ENCODE peak calls at places on chromosomes 16 and 17, in four cellular contexts. V is A673, F is upper lobe of right lung, P is tibial artery. O is an unnamed sample.
A peak's percentile ranks its signal among the peaks of the same experiment; 100 is the strongest.

GRCh38 chr16:6209355-6209930 is 1111.8 kb upstream of the EEF2KMT start:
- DNase-seq in V (no peak), F (no peak), P (no peak), O (no peak)

GRCh38 chr17:30597776-30598288 is 120.6 kb downstream of the GOSR1 start:
- DNase-seq in V (no peak), F (no peak), P (no peak), O (no peak)

GRCh38 chr16:79165541-79165940 is 435.0 kb downstream of the MAF start:
- DNase-seq in V (no peak), F (no peak), P (no peak), O (no peak)

GRCh38 chr17:30520436-30520835 is 43.2 kb downstream of the GOSR1 start:
- DNase-seq in V (peak; percentile 24), F (no peak), P (no peak), O (no peak)

GRCh38 chr17:56770427-56770826 is 63.3 kb downstream of the C17orf67 start:
- DNase-seq in V (no peak), F (no peak), P (no peak), O (no peak)

GRCh38 chr16:47924950-47925349 is 230.8 kb downstream of the ABCC12 start:
- DNase-seq in V (no peak), F (no peak), P (no peak), O (no peak)

GRCh38 chr17:81025756-81026155 is 9.2 kb upstream of the BAIAP2 start:
- DNase-seq in V (no peak), F (peak; percentile 66), P (no peak), O (peak; percentile 54)

GRCh38 chr17:44279586-44280344 is 11.8 kb upstream of the SLC4A1 start:
- DNase-seq in V (no peak), F (peak; percentile 87), P (peak; percentile 81), O (peak; percentile 84)

GRCh38 chr17:42618442-42619150 is 9.1 kb downstream of the TUBG1 start:
- DNase-seq in V (peak; percentile 2), F (no peak), P (peak; percentile 66), O (peak; percentile 86)

GRCh38 chr17:81349397-81350319 is 45.6 kb upstream of the BAHCC1 start:
- DNase-seq in V (no peak), F (no peak), P (no peak), O (no peak)

GRCh38 chr16:83095926-83096692 is 469.3 kb downstream of the CDH13 start:
- DNase-seq in V (no peak), F (no peak), P (no peak), O (no peak)

GRCh38 chr17:44004761-44005526 is 522 bp downstream of the NAGS start:
- DNase-seq in V (no peak), F (peak; percentile 78), P (no peak), O (peak; percentile 79)

GRCh38 chr16:1295465-1295864 is 14.0 kb upstream of the UBE2I start:
- DNase-seq in V (no peak), F (no peak), P (no peak), O (peak; percentile 39)

GRCh38 chr17:67546578-67547527 is 169.8 kb downstream of the PITPNC1 start:
- DNase-seq in V (no peak), F (peak; percentile 71), P (no peak), O (peak; percentile 38)

GRCh38 chr17:45288825-45289224 is 26.9 kb upstream of the SPATA32 start:
- DNase-seq in V (no peak), F (no peak), P (no peak), O (no peak)

GRCh38 chr17:8679136-8679535 is 48.6 kb upstream of the MYH10 start:
- DNase-seq in V (no peak), F (no peak), P (no peak), O (no peak)

GRCh38 chr16:11273721-11274324 is 394 bp upstream of the PRM3 start:
- DNase-seq in V (no peak), F (no peak), P (no peak), O (peak; percentile 54)

GRCh38 chr17:14214271-14214670 is 22.4 kb downstream of the CDRT15 start:
- DNase-seq in V (no peak), F (no peak), P (no peak), O (no peak)

GRCh38 chr16:52591441-52592215 is 44.7 kb upstream of the TOX3 start:
- DNase-seq in V (peak; percentile 2), F (no peak), P (no peak), O (no peak)

GRCh38 chr16:80803341-80804060 is 897 bp downstream of the CDYL2 start:
- DNase-seq in V (peak; percentile 22), F (peak; percentile 78), P (no peak), O (peak; percentile 81)

GRCh38 chr16:47057631-47057996 is 84.1 kb upstream of the DNAJA2 start:
- DNase-seq in V (no peak), F (peak; percentile 17), P (peak; percentile 51), O (no peak)

GRCh38 chr17:61404702-61405046 is 5.0 kb downstream of the TBX2 start:
- DNase-seq in V (no peak), F (peak; percentile 59), P (no peak), O (peak; percentile 81)

GRCh38 chr16:2480948-2481347 is 6.0 kb downstream of the TBC1D24 start:
- DNase-seq in V (no peak), F (peak; percentile 87), P (no peak), O (no peak)

GRCh38 chr17:30117548-30118155 is 1.0 kb downstream of the NSRP1 start:
- DNase-seq in V (peak; percentile 45), F (no peak), P (no peak), O (no peak)

GRCh38 chr16:67917140-67917851 is 14.4 kb downstream of the CTRL start:
- DNase-seq in V (no peak), F (no peak), P (no peak), O (no peak)

GRCh38 chr16:84993926-84994325 is 17.4 kb downstream of the ZDHHC7 start:
- DNase-seq in V (no peak), F (no peak), P (no peak), O (peak; percentile 6)

GRCh38 chr16:19411298-19411697 is 6.4 kb upstream of the TMC5 start:
- DNase-seq in V (no peak), F (no peak), P (no peak), O (no peak)

GRCh38 chr17:54426287-54426886 is 474.3 kb upstream of the TOM1L1 start:
- DNase-seq in V (peak; percentile 69), F (no peak), P (no peak), O (peak; percentile 25)

GRCh38 chr17:39636587-39636926 is 387 bp upstream of the STARD3 start:
- DNase-seq in V (no peak), F (no peak), P (no peak), O (no peak)

GRCh38 chr16:3145151-3145550 is 10.3 kb downstream of the ZNF213 start:
- DNase-seq in V (no peak), F (no peak), P (no peak), O (no peak)

DNA sequence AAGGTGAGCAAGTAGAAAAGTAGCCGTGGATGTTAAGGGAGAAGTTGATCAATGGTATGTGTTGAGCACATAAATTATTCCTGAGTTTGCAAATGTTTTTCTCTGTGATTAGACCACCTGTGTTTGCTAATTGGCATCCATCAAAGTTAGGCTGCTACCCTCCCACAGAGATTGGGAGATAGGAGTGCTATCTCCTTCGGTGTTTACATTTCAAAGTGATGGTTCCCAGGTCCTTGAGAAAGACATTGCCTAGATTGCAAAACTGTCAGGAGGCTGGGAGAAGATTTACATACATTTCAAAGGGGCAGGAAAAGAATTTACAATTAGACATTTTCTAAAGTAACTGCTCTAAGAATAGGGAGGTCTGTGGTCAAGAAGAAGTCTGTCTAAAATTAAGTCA is 54.3 kb upstream of the CNTNAP4 start:
- DNase-seq in V (no peak), F (no peak), P (no peak), O (no peak)
- H3K27me3 ChIP-seq in V (no peaks in the 10 kb centered on the region), F (no peaks in the 10 kb centered on the region), P (no peaks in the 10 kb centered on the region), O (peaks cover 39% of the 10 kb centered on the region)

DNA sequence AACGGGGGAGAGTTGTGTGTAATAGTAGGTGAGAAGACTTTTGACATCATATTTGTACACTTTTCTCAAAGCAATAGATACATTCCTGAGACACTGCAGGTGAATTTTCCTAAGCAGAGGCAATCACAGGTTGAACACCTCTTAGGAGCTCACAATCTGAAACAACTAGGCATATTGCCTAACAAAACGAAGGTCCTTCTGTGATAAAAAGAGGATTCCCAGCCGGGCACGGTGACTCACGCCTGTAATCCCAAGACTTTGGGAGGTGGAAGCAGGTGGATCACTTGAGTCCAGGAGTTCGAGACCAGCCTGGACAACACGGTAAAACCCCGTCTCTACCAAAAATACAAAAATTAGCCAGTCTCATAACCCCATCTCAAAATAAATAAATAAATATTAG is 17.4 kb downstream of the NXN start:
- DNase-seq in V (no peak), F (no peak), P (no peak), O (no peak)
- H3K27me3 ChIP-seq in V (no peaks in the 10 kb centered on the region), F (no peaks in the 10 kb centered on the region), P (no peaks in the 10 kb centered on the region), O (no peaks in the 10 kb centered on the region)

DNA sequence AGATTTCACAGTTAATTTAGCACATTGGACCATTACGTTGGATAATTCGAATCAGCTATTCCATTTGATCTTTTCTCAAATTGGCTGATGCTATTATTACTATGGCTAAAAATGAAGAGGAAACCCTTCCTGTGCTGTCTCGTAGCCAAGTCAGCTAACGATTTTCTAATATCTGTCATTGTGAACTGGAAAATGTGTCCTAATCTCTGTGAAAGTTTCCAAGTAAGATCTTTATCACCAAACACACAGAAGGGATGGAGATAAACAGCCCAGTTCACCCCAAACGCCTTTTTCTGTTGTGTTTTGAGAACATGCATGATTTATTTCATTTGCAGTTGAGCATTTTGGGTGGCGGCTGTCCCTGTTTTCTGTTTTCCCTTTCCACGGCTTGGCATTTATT is 312.8 kb downstream of the FOXL1 start:
- DNase-seq in V (no peak), F (no peak), P (no peak), O (no peak)
- H3K27me3 ChIP-seq in V (peaks cover 69% of the 10 kb centered on the region), F (peaks cover 25% of the 10 kb centered on the region), P (no peaks in the 10 kb centered on the region), O (no peaks in the 10 kb centered on the region)

GRCh38 chr17:77785526-77785925 is 173.0 kb upstream of the TNRC6C start:
- DNase-seq in V (peak; percentile 35), F (no peak), P (no peak), O (no peak)
- H3K27me3 ChIP-seq in V (no peaks in the 10 kb centered on the region), F (no peaks in the 10 kb centered on the region), P (no peaks in the 10 kb centered on the region), O (peaks cover 80% of the 10 kb centered on the region)

GRCh38 chr17:63911657-63912100 is 621 bp upstream of the CSHL1 start:
- DNase-seq in V (peak; percentile 36), F (peak; percentile 51), P (no peak), O (peak; percentile 89)

GRCh38 chr17:63911041-63911635 is at the start of gene CSHL1:
- DNase-seq in V (no peak), F (peak; percentile 57), P (no peak), O (no peak)

GRCh38 chr17:63917646-63918045 is 993 bp downstream of the GH1 start:
- DNase-seq in V (no peak), F (no peak), P (no peak), O (peak; percentile 50)

GRCh38 chr17:63916566-63917185 is 2.0 kb downstream of the GH1 start:
- DNase-seq in V (no peak), F (no peak), P (no peak), O (no peak)

DNA sequence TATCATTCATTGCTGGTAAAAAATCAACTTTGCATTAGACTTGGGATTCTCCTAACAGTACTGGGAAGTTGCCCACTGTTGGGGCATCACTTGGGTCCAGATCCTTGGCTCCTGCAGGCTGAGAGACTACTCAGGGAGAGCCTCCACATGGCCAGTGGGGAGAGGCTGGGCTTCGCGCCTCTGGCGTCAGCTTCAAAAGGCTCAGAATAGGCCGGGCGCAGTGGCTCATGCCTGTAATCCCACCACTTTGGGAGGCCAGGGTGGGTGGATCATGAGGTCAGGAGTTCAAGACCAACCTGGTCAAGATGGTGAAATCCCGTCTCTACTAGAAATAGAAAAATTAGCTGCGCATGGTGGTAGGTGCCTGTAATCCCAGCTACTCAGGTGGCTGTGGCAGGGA is 3.4 kb upstream of the CSHL1 start:
- DNase-seq in V (no peak), F (no peak), P (no peak), O (no peak)
- H3K27me3 ChIP-seq in V (no peaks in the 10 kb centered on the region), F (peaks cover 8% of the 10 kb centered on the region), P (peaks cover 31% of the 10 kb centered on the region), O (peaks cover 2% of the 10 kb centered on the region)

GRCh38 chr17:37737081-37737480 is 7.8 kb downstream of the HNF1B start:
- DNase-seq in V (no peak), F (no peak), P (no peak), O (no peak)
- H3K27me3 ChIP-seq in V (peaks cover 41% of the 10 kb centered on the region), F (peaks cover 42% of the 10 kb centered on the region), P (peaks cover 63% of the 10 kb centered on the region), O (peaks cover 53% of the 10 kb centered on the region)

GRCh38 chr17:4159761-4160160 is 16.8 kb downstream of the CYB5D2 start:
- DNase-seq in V (no peak), F (no peak), P (no peak), O (no peak)
- H3K27me3 ChIP-seq in V (no peaks in the 10 kb centered on the region), F (no peaks in the 10 kb centered on the region), P (no peaks in the 10 kb centered on the region), O (no peaks in the 10 kb centered on the region)

O was measured in H7.